ENCODE peak calls at places on chromosomes 13 and 19, in six cellular contexts. O, R, L, F, A and P are unnamed samples.

GRCh38 chr13:65808061-65808460 is 1422.1 kb downstream of the PCDH9 start:
- DNase-seq in L (no peak), F (no peak), O (no peak), R (no peak), A (no peak), P (no peak)

GRCh38 chr13:45333973-45334922 is 6.7 kb downstream of the TPT1 start:
- DNase-seq in A (no peak), L (no peak), R (no peak), O (no peak), F (no peak), P (no peak)

GRCh38 chr13:61156753-61157152 is 258.9 kb downstream of the PCDH20 start:
- DNase-seq in F (no peak), A (no peak), L (no peak), R (no peak), O (no peak), P (no peak)

GRCh38 chr19:43625918-43626579 is 6.6 kb upstream of the ZNF428 start:
- DNase-seq in R (no peak), O (peak; percentile 13), F (no peak), L (no peak), A (no peak), P (no peak)

GRCh38 chr13:95603887-95604533 is 40.5 kb downstream of the DZIP1 start:
- DNase-seq in O (no peak), L (peak; percentile 87), F (no peak), R (no peak), A (no peak), P (no peak)

GRCh38 chr13:93709511-93710244 is 483.1 kb downstream of the GPC6 start:
- DNase-seq in F (no peak), O (no peak), R (no peak), A (no peak), L (no peak), P (no peak)

GRCh38 chr13:31385534-31385933 is 185.8 kb downstream of the B3GLCT start:
- DNase-seq in R (no peak), A (no peak), O (no peak), L (no peak), F (no peak), P (no peak)

GRCh38 chr19:46728693-46729339 is 11.9 kb upstream of the PRKD2 start:
- DNase-seq in O (peak; percentile 74), A (no peak), L (peak; percentile 45), F (peak; percentile 93), R (no peak), P (peak; percentile 82)

GRCh38 chr13:83312194-83312593 is 570.1 kb downstream of the SLITRK1 start:
- DNase-seq in L (no peak), F (no peak), A (no peak), O (no peak), R (no peak), P (no peak)

GRCh38 chr13:21837841-21838551 is 167.1 kb downstream of the FGF9 start:
- DNase-seq in L (no peak), F (no peak), A (no peak), O (no peak), R (no peak), P (no peak)

GRCh38 chr19:46674416-46675178 is 13.6 kb upstream of the DACT3 start:
- DNase-seq in R (no peak), L (no peak), O (peak; percentile 71), F (no peak), A (no peak), P (no peak)

GRCh38 chr19:1773173-1773572 is 19.9 kb downstream of the ONECUT3 start:
- DNase-seq in F (no peak), R (no peak), L (peak; percentile 83), A (no peak), O (no peak), P (no peak)

GRCh38 chr13:91308299-91308698 is 39.2 kb upstream of the MIR17HG start:
- DNase-seq in L (no peak), R (no peak), F (no peak), O (no peak), A (no peak), P (no peak)

GRCh38 chr13:44413095-44413494 is 39.5 kb downstream of the SERP2 start:
- DNase-seq in F (no peak), O (no peak), L (no peak), A (no peak), R (no peak), P (no peak)

GRCh38 chr13:34657716-34658115 is 284.4 kb upstream of the NBEA start:
- DNase-seq in F (no peak), A (no peak), R (no peak), O (no peak), L (no peak), P (no peak)

GRCh38 chr19:55080915-55081772 is 5.5 kb downstream of the EPS8L1 start:
- DNase-seq in R (no peak), F (peak; percentile 98), A (no peak), L (no peak), O (peak; percentile 80), P (peak; percentile 80)

GRCh38 chr19:58498316-58499020 is 13.3 kb downstream of the SLC27A5 start:
- DNase-seq in R (no peak), F (no peak), L (no peak), O (no peak), A (no peak), P (no peak)

GRCh38 chr19:58305932-58306323 is 751 bp downstream of the ERVK3-1 start:
- DNase-seq in F (peak; percentile 52), R (no peak), A (no peak), L (no peak), O (no peak), P (no peak)

GRCh38 chr13:41490616-41491015 is 33.3 kb downstream of the RGCC start:
- DNase-seq in O (no peak), L (no peak), F (no peak), A (no peak), R (no peak), P (no peak)

GRCh38 chr19:18264428-18264827 is 9.8 kb downstream of the IQCN start:
- DNase-seq in F (no peak), L (no peak), A (no peak), O (no peak), R (no peak), P (no peak)

GRCh38 chr13:48873598-48873997 is 102.1 kb upstream of the FNDC3A start:
- DNase-seq in F (no peak), O (peak; percentile 23), L (no peak), A (no peak), R (no peak), P (no peak)

GRCh38 chr13:24128112-24128511 is 32.4 kb upstream of the SPATA13 start:
- DNase-seq in A (no peak), F (no peak), R (no peak), O (no peak), L (peak; percentile 64), P (no peak)

GRCh38 chr13:24130134-24130792 is 30.3 kb upstream of the SPATA13 start:
- DNase-seq in R (no peak), A (no peak), F (no peak), O (no peak), L (no peak), P (no peak)

GRCh38 chr13:24131749-24132148 is 28.8 kb upstream of the SPATA13 start:
- DNase-seq in R (no peak), L (no peak), F (no peak), O (no peak), A (no peak), P (no peak)

GRCh38 chr13:24127116-24127631 is 33.3 kb upstream of the SPATA13 start:
- DNase-seq in O (no peak), R (no peak), F (peak; percentile 50), L (peak; percentile 91), A (no peak), P (no peak)

GRCh38 chr13:24128962-24129361 is 31.6 kb upstream of the SPATA13 start:
- DNase-seq in R (no peak), L (no peak), O (no peak), F (no peak), A (no peak), P (no peak)
- TF ChIP-seq CTCF in R (no peak), L (no peak), O (no peak), F (no peak), A (no peak), P (no peak)

GRCh38 chr19:13959962-13960862 is 7.9 kb downstream of the DCAF15 start:
- DNase-seq in O (no peak), R (no peak), F (no peak), A (no peak), L (no peak), P (no peak)
- TF ChIP-seq CTCF in O (peak; percentile 28), R (no peak), F (no peak), A (no peak), L (no peak), P (no peak)

GRCh38 chr19:53195265-53195879 is 2.2 kb upstream of the ZNF665 start:
- DNase-seq in L (peak; percentile 74), O (peak; percentile 85), R (peak; percentile 77), F (peak; percentile 73), A (no peak), P (peak; percentile 50)

GRCh38 chr19:53193534-53194222 is 520 bp upstream of the ZNF665 start:
- DNase-seq in A (no peak), R (no peak), F (no peak), O (no peak), L (no peak), P (no peak)

GRCh38 chr19:53192771-53193533 is at the start of gene ZNF665:
- DNase-seq in L (peak; percentile 78), F (peak; percentile 86), O (peak; percentile 91), R (peak; percentile 93), A (peak; percentile 61), P (peak; percentile 60)

GRCh38 chr19:53196777-53197396 is 3.7 kb upstream of the ZNF665 start:
- DNase-seq in F (peak; percentile 99), L (peak; percentile 76), R (peak; percentile 98), O (peak; percentile 98), A (peak; percentile 77), P (peak; percentile 88)
- TF ChIP-seq CTCF in F (no peak), L (no peak), R (no peak), O (no peak), A (no peak), P (no peak)

GRCh38 chr13:67137044-67137735 is 92.9 kb downstream of the PCDH9 start:
- DNase-seq in F (no peak), A (no peak), O (no peak), L (no peak), R (no peak), P (no peak)

GRCh38 chr13:67138937-67139336 is 91.2 kb downstream of the PCDH9 start:
- DNase-seq in O (no peak), A (no peak), R (no peak), L (no peak), F (no peak), P (no peak)

GRCh38 chr13:67140006-67140405 is 90.1 kb downstream of the PCDH9 start:
- DNase-seq in O (no peak), A (no peak), L (no peak), F (no peak), R (no peak), P (no peak)

GRCh38 chr13:67136157-67136556 is 94.0 kb downstream of the PCDH9 start:
- DNase-seq in O (peak; percentile 48), L (no peak), A (no peak), F (no peak), R (no peak), P (no peak)

GRCh38 chr13:67139551-67139950 is 90.6 kb downstream of the PCDH9 start:
- DNase-seq in A (no peak), R (no peak), L (no peak), F (no peak), O (no peak), P (no peak)
- TF ChIP-seq CTCF in A (no peak), R (no peak), L (no peak), F (no peak), O (no peak), P (no peak)

GRCh38 chr13:113781571-113781970 is 22.5 kb downstream of the TMEM255B start:
- DNase-seq in R (no peak), O (no peak), F (no peak), A (no peak), L (no peak), P (no peak)
- TF ChIP-seq CTCF in R (no peak), O (no peak), F (no peak), A (no peak), L (no peak), P (no peak)